ENCODE peak calls at places on chromosomes 11 and 22, in ten cellular contexts. D, U, S, L, Q, B, H, F, C and N are unnamed samples.

GRCh38 chr11:78659326-78660319 is 85.0 kb upstream of the NARS2 start:
- DNase-seq in D (no peak), U (no peak), S (no peak), L (no peak), Q (no peak), B (no peak), H (no peak), F (no peak), C (no peak), N (peak)

GRCh38 chr11:6251990-6252473 is 7.6 kb upstream of the CCKBR start:
- DNase-seq in D (peak), U (no peak), S (peak), L (no peak), Q (peak), B (no peak), H (no peak), F (no peak), C (no peak), N (no peak)

GRCh38 chr22:22878801-22879674 is 8.6 kb upstream of the IGLL5 start:
- DNase-seq in D (no peak), U (no peak), S (no peak), L (no peak), Q (no peak), B (no peak), H (no peak), F (no peak), C (no peak), N (peak)

GRCh38 chr11:86818466-86819282 is 18.3 kb downstream of the PRSS23 start:
- DNase-seq in D (no peak), U (no peak), S (peak), L (peak), Q (peak), B (peak), H (peak), F (no peak), C (peak), N (no peak)

GRCh38 chr22:22901578-22902218 is 14.1 kb downstream of the IGLL5 start:
- DNase-seq in D (no peak), U (no peak), S (peak), L (no peak), Q (no peak), B (no peak), H (no peak), F (no peak), C (no peak), N (no peak)

GRCh38 chr11:15580056-15580774 is 465.5 kb downstream of the INSC start:
- DNase-seq in D (no peak), U (no peak), S (no peak), L (no peak), Q (no peak), B (no peak), H (no peak), F (no peak), C (no peak), N (no peak)

GRCh38 chr11:62611705-62612365 is 740 bp downstream of the EML3 start:
- DNase-seq in D (peak), U (no peak), S (peak), L (peak), Q (peak), B (peak), H (no peak), F (no peak), C (peak), N (peak)

GRCh38 chr22:38125038-38125610 is 14.6 kb upstream of the BAIAP2L2 start:
- DNase-seq in D (no peak), U (no peak), S (no peak), L (no peak), Q (no peak), B (no peak), H (no peak), F (no peak), C (no peak), N (no peak)

GRCh38 chr22:27192135-27192900 is 534.9 kb downstream of the MIAT start:
- DNase-seq in D (no peak), U (no peak), S (no peak), L (no peak), Q (no peak), B (no peak), H (no peak), F (no peak), C (no peak), N (no peak)

GRCh38 chr11:112822478-112823274 is 138.5 kb upstream of the NCAM1 start:
- DNase-seq in D (no peak), U (no peak), S (no peak), L (peak), Q (peak), B (no peak), H (no peak), F (no peak), C (no peak), N (peak)

GRCh38 chr11:17415523-17416104 is 27.2 kb upstream of the KCNJ11 start:
- DNase-seq in D (no peak), U (no peak), S (no peak), L (no peak), Q (no peak), B (no peak), H (no peak), F (no peak), C (no peak), N (no peak)

GRCh38 chr22:36926309-36926708 is 12.9 kb downstream of the CSF2RB start:
- DNase-seq in D (no peak), U (no peak), S (no peak), L (no peak), Q (no peak), B (no peak), H (no peak), F (no peak), C (no peak), N (no peak)

GRCh38 chr11:1278766-1279673 is 30.4 kb downstream of the TOLLIP start:
- DNase-seq in D (no peak), U (no peak), S (no peak), L (no peak), Q (no peak), B (no peak), H (no peak), F (no peak), C (no peak), N (no peak)

GRCh38 chr11:118696673-118697226 is 17.3 kb upstream of the TREH start:
- DNase-seq in D (no peak), U (no peak), S (no peak), L (no peak), Q (no peak), B (no peak), H (no peak), F (no peak), C (no peak), N (peak)

GRCh38 chr11:79419120-79419519 is 21.7 kb downstream of the TENM4 start:
- DNase-seq in D (no peak), U (no peak), S (no peak), L (peak), Q (peak), B (no peak), H (no peak), F (no peak), C (peak), N (peak)

GRCh38 chr11:71265559-71266092 is 13.2 kb upstream of the SHANK2 start:
- DNase-seq in D (no peak), U (no peak), S (no peak), L (no peak), Q (no peak), B (no peak), H (no peak), F (no peak), C (no peak), N (no peak)

GRCh38 chr11:122115520-122116343 is at the start of gene BLID:
- DNase-seq in D (peak), U (peak), S (peak), L (peak), Q (peak), B (no peak), H (no peak), F (no peak), C (peak), N (peak)

GRCh38 chr11:94132152-94132558 is 3.5 kb downstream of the PANX1 start:
- DNase-seq in D (no peak), U (no peak), S (peak), L (peak), Q (peak), B (peak), H (no peak), F (no peak), C (no peak), N (peak)

GRCh38 chr11:119352857-119353260 is 6.4 kb upstream of the MFRP start:
- DNase-seq in D (peak), U (no peak), S (peak), L (peak), Q (no peak), B (no peak), H (no peak), F (no peak), C (no peak), N (no peak)

GRCh38 chr11:65778431-65778900 is 2.3 kb downstream of the AP5B1 start:
- DNase-seq in D (peak), U (no peak), S (no peak), L (no peak), Q (no peak), B (no peak), H (no peak), F (no peak), C (no peak), N (no peak)

GRCh38 chr11:36296925-36297604 is 977 bp downstream of the PRR5L start:
- DNase-seq in D (no peak), U (no peak), S (no peak), L (no peak), Q (peak), B (peak), H (no peak), F (no peak), C (no peak), N (no peak)

GRCh38 chr22:39953101-39953500 is 7.1 kb upstream of the TMA7B start:
- DNase-seq in D (no peak), U (no peak), S (no peak), L (no peak), Q (no peak), B (no peak), H (no peak), F (no peak), C (no peak), N (no peak)

GRCh38 chr11:73152861-73153483 is 10.9 kb upstream of the FCHSD2 start:
- DNase-seq in D (no peak), U (no peak), S (no peak), L (no peak), Q (no peak), B (no peak), H (peak), F (peak), C (no peak), N (peak)

GRCh38 chr11:61654397-61654829 is 25.8 kb upstream of the DAGLA start:
- DNase-seq in D (peak), U (no peak), S (no peak), L (peak), Q (no peak), B (no peak), H (no peak), F (no peak), C (no peak), N (no peak)

GRCh38 chr11:109086931-109087330 is 335.1 kb upstream of the C11orf87 start:
- DNase-seq in D (no peak), U (no peak), S (no peak), L (no peak), Q (no peak), B (no peak), H (no peak), F (no peak), C (no peak), N (no peak)

GRCh38 chr11:46112961-46113617 is 8.2 kb downstream of the PHF21A start:
- DNase-seq in D (peak), U (no peak), S (peak), L (peak), Q (peak), B (peak), H (peak), F (no peak), C (peak), N (no peak)

GRCh38 chr11:132115454-132115853 is 745.0 kb downstream of the NTM start:
- DNase-seq in D (no peak), U (no peak), S (no peak), L (no peak), Q (peak), B (no peak), H (no peak), F (no peak), C (no peak), N (peak)

GRCh38 chr11:62068730-62069129 is 55.1 kb upstream of the INCENP start:
- DNase-seq in D (no peak), U (no peak), S (no peak), L (no peak), Q (no peak), B (no peak), H (no peak), F (no peak), C (no peak), N (no peak)

GRCh38 chr22:24768537-24769374 is 5.8 kb downstream of the PIWIL3 start:
- DNase-seq in D (peak), U (peak), S (peak), L (peak), Q (peak), B (peak), H (peak), F (peak), C (peak), N (peak)

GRCh38 chr11:92596596-92597317 is 372.1 kb downstream of the FAT3 start:
- DNase-seq in D (no peak), U (no peak), S (no peak), L (no peak), Q (peak), B (no peak), H (no peak), F (no peak), C (no peak), N (no peak)

GRCh38 chr11:66259976-66260375 is 8.5 kb upstream of the RAB1B start:
- DNase-seq in D (no peak), U (no peak), S (no peak), L (no peak), Q (no peak), B (no peak), H (no peak), F (no peak), C (no peak), N (no peak)

GRCh38 chr22:20155330-20156041 is 4.6 kb upstream of the CCDC188 start:
- DNase-seq in D (no peak), U (peak), S (peak), L (peak), Q (peak), B (peak), H (no peak), F (no peak), C (no peak), N (no peak)

GRCh38 chr11:15166204-15166603 is 51.5 kb downstream of the INSC start:
- DNase-seq in D (no peak), U (no peak), S (no peak), L (no peak), Q (no peak), B (no peak), H (no peak), F (no peak), C (no peak), N (no peak)

GRCh38 chr11:71499546-71499945 is 27.5 kb upstream of the KRTAP5-7 start:
- DNase-seq in D (no peak), U (no peak), S (no peak), L (no peak), Q (no peak), B (no peak), H (no peak), F (no peak), C (no peak), N (no peak)

GRCh38 chr22:45212992-45213751 is 27.5 kb downstream of the KIAA0930 start:
- DNase-seq in D (peak), U (peak), S (no peak), L (no peak), Q (peak), B (no peak), H (no peak), F (no peak), C (no peak), N (no peak)

GRCh38 chr11:65506770-65507485 is 8.1 kb downstream of the MALAT1 start:
- DNase-seq in D (no peak), U (peak), S (peak), L (peak), Q (peak), B (no peak), H (peak), F (no peak), C (no peak), N (peak)

GRCh38 chr11:119153049-119153818 is 4.4 kb downstream of the ABCG4 start:
- DNase-seq in D (no peak), U (no peak), S (no peak), L (no peak), Q (no peak), B (no peak), H (no peak), F (no peak), C (peak), N (peak)

GRCh38 chr11:16611395-16612233 is 126.8 kb upstream of the C11orf58 start:
- DNase-seq in D (peak), U (no peak), S (no peak), L (peak), Q (no peak), B (no peak), H (no peak), F (no peak), C (no peak), N (peak)